ENCODE peak calls at places on chromosome 19, in seven cellular contexts. P, N, I, M, Q, U and G are unnamed samples.

GRCh38 chr19:16778796-16779411 is 50.3 kb upstream of the SIN3B start:
- DNase-seq in Q (peak; percentile 78), M (peak; percentile 67), I (peak; percentile 57), P (peak; percentile 35), N (peak; percentile 72), U (no peak), G (peak; percentile 27)

GRCh38 chr19:35257113-35257461 is 8.3 kb downstream of the LSR start:
- DNase-seq in U (peak; percentile 63), I (no peak), P (no peak), N (peak; percentile 40), Q (no peak), M (no peak), G (no peak)

GRCh38 chr19:55704494-55705245 is 29.6 kb downstream of the EPN1 start:
- DNase-seq in N (no peak), Q (no peak), P (no peak), I (no peak), U (no peak), M (no peak), G (no peak)

GRCh38 chr19:31170046-31170445 is 179.2 kb downstream of the TSHZ3 start:
- DNase-seq in M (no peak), N (no peak), P (no peak), Q (no peak), U (no peak), I (no peak), G (no peak)

GRCh38 chr19:2039959-2040646 is 10.9 kb downstream of the MKNK2 start:
- DNase-seq in U (peak; percentile 69), P (peak; percentile 23), Q (no peak), N (no peak), I (no peak), M (no peak), G (no peak)

GRCh38 chr19:53057904-53058579 is 13.5 kb downstream of the ERVV-2 start:
- DNase-seq in M (no peak), P (no peak), U (no peak), Q (peak; percentile 30), N (peak; percentile 60), I (no peak), G (no peak)

GRCh38 chr19:1298235-1298634 is 12.6 kb downstream of the EFNA2 start:
- DNase-seq in P (no peak), N (no peak), Q (no peak), M (no peak), U (no peak), I (no peak), G (no peak)

GRCh38 chr19:35509861-35510625 is 3.4 kb downstream of the DMKN start:
- DNase-seq in U (peak; percentile 83), P (peak; percentile 92), Q (peak; percentile 89), N (peak; percentile 90), I (peak; percentile 22), M (peak; percentile 94), G (peak; percentile 56)

GRCh38 chr19:47380559-47380958 is 31.4 kb downstream of the DHX34 start:
- DNase-seq in Q (no peak), M (no peak), I (no peak), P (no peak), U (no peak), N (no peak), G (no peak)

DNA sequence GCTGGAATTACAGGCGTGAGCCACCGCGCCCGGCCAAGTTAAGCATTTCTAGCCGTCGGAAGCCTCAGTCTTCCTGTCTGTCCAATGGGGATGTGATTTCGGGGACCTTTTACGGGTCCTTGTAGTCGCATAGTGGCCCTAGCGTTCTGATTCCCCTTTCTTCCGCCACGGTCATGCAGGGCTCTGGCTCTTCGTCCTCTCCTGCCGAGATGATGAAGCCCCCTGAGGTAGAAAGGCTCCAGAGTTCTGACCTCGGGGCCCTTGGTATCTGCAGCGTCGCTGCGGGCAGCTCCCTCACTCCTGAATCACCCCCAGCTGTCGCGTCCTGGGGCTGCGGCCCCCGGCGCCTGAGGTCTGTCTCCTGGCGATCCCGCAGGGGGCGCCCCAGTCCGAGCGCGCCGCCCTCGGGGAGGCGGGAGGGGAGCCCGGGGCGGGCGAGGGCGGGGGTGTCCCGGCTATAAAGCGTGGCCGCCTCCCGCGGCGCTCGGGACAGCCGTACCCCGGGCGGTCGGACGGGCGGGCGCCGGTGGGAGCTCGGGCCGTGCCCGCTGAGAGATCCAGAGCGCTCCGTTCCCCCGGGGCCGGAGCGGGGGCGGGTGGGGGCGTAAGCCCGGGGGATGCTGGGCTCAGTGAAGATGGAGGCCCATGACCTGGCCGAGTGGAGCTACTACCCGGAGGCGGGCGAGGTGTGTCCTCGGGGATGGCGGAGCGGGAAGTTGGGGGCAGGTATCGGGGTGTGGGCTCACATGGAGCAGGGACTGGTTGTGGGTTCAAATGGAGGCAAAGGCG is at the start of gene FOXA3:
- DNase-seq in M (peak; percentile 72), U (no peak), I (peak; percentile 24), N (peak; percentile 67), P (peak; percentile 58), Q (peak; percentile 39), G (peak; percentile 49)
- H3K4me1 ChIP-seq in M (no peaks in the 10 kb centered on the region), U (no peaks in the 10 kb centered on the region), I (no peaks in the 10 kb centered on the region), N (no peaks in the 10 kb centered on the region), P (peaks cover 27% of the 10 kb centered on the region), Q (no peaks in the 10 kb centered on the region), G (peaks cover 23% of the 10 kb centered on the region)

GRCh38 chr19:4889034-4889825 is 13.5 kb downstream of the ARRDC5 start:
- DNase-seq in M (no peak), N (no peak), Q (peak; percentile 99), U (no peak), I (no peak), P (no peak), G (no peak)

GRCh38 chr19:4896372-4896771 is 6.3 kb downstream of the ARRDC5 start:
- DNase-seq in P (peak; percentile 34), Q (peak; percentile 66), U (no peak), I (peak; percentile 38), N (peak; percentile 56), M (no peak), G (no peak)

GRCh38 chr19:4891066-4891465 is 11.6 kb downstream of the ARRDC5 start:
- DNase-seq in U (no peak), P (no peak), M (no peak), N (peak; percentile 57), I (no peak), Q (no peak), G (no peak)
- H3K4me1 ChIP-seq in U (no peaks in the 10 kb centered on the region), P (no peaks in the 10 kb centered on the region), M (no peaks in the 10 kb centered on the region), N (no peaks in the 10 kb centered on the region), I (no peaks in the 10 kb centered on the region), Q (peaks cover 12% of the 10 kb centered on the region), G (no peaks in the 10 kb centered on the region)

GRCh38 chr19:45785097-45785496 is 2.8 kb upstream of the DMPK start:
- DNase-seq in N (no peak), I (no peak), M (no peak), U (no peak), P (no peak), Q (no peak), G (no peak)

GRCh38 chr19:45782820-45783785 is 813 bp upstream of the DMPK start:
- DNase-seq in I (peak; percentile 75), M (no peak), U (peak; percentile 93), Q (peak; percentile 60), P (no peak), N (peak; percentile 90), G (no peak)

GRCh38 chr19:45786533-45786894 is 4.2 kb upstream of the DMPK start:
- DNase-seq in N (peak; percentile 49), U (no peak), Q (no peak), I (no peak), M (no peak), P (no peak), G (no peak)

GRCh38 chr19:45784096-45784495 is 1.8 kb upstream of the DMPK start:
- DNase-seq in P (no peak), U (no peak), Q (no peak), N (no peak), M (no peak), I (no peak), G (no peak)

DNA sequence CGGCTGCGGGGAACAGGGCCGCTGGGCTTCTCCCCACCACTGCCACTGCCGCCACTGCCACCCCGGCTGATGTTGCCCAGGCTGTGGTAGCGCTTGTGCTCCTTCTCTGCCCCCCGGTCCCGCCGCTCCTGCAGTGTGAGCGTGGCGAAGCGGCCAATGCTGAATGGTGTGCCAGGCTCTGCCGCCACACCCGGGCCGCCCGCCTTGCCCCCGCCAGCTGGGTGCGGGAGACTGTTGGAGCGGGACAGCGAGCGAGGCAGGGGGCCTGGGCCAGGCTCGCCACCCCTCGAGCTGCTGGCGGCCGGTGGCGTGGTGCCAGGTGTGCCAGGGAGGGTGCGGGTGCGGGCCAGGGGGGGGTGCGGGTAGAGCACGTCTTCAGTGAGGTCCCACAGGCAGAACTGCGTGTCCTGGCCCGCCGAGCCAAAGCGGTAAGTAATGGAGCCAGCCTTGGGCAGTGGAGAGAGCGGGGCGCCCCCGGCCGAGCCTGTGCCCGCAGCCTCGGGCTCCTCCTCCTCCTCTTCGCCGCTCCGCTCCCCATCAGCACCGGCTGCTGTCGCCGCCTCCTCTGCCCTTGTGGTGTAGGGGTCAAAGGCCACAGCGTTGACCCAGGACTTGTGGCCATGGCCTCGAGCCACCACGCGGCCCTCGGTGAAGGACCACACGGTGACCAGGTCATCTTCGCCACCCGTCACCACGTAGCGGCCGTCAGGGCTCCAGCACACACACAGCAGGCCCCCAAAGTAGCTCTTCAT is 3.7 kb upstream of the DMPK start:
- DNase-seq in Q (no peak), I (no peak), N (peak; percentile 66), M (no peak), U (no peak), P (no peak), G (no peak)
- H3K4me1 ChIP-seq in Q (peaks cover 29% of the 10 kb centered on the region), I (peaks cover 23% of the 10 kb centered on the region), N (peaks cover 3% of the 10 kb centered on the region), M (peaks cover 3% of the 10 kb centered on the region), U (no peaks in the 10 kb centered on the region), P (peaks cover 30% of the 10 kb centered on the region), G (peaks cover 7% of the 10 kb centered on the region)

GRCh38 chr19:46372901-46373572 is 26.1 kb downstream of the PPP5C start:
- DNase-seq in M (no peak), Q (peak; percentile 5), U (peak; percentile 64), P (no peak), I (no peak), N (peak; percentile 56), G (no peak)

GRCh38 chr19:46373573-46374359 is 26.9 kb downstream of the PPP5C start:
- DNase-seq in P (peak; percentile 96), I (no peak), Q (peak; percentile 95), M (no peak), N (peak; percentile 81), U (peak; percentile 87), G (no peak)

GRCh38 chr19:46378268-46378667 is 31.4 kb downstream of the PPP5C start:
- DNase-seq in U (no peak), M (no peak), Q (no peak), N (no peak), P (no peak), I (peak; percentile 80), G (no peak)

GRCh38 chr19:46374526-46375475 is 27.9 kb downstream of the PPP5C start:
- DNase-seq in Q (no peak), P (no peak), U (peak; percentile 52), N (no peak), M (no peak), I (no peak), G (no peak)

DNA sequence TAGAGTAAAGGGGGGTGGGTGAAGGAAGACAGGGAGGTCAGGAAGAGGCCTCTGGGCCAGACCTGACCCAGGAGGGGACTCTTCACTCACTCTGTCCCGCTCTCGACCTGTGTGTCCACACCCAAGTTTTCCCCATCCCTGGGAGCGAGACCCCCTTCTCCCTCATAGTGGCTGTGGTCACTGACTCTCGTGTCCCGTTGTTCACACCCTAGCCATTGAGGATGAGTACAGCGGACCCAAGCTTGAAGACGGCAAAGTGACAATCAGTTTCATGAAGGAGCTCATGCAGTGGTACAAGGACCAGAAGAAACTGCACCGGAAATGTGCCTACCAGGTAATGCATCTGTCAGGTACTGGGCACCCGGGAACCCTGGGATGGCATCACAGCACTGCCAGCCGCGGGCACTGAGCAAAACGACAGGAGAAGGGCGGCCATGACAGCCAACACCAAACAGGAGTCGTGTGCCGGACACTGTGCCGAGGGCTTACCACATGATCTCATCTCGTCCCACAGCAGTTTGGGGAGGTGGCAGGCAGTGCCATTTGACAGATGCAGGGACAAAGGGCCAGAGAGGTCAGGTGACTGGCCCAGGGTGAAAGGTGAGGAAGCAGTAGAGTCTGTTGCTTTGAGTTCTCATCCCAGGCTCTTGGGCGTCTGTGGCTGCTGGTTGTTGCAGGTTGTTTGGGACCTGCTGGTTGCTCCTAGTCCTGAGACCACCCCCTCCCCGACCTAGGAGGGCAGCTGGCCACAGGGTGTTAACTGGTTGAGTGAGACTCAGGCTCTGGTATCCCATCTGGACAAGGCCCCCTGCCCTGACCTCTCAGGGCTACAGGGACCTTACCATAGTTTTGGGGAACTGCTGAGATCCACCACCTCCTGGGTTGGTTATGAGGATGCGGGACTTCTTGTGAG is 29.6 kb downstream of the PPP5C start:
- DNase-seq in I (no peak), N (peak; percentile 39), P (no peak), Q (no peak), U (peak; percentile 61), M (peak; percentile 24), G (no peak)
- H3K4me1 ChIP-seq in I (peaks cover 21% of the 10 kb centered on the region), N (peaks cover 8% of the 10 kb centered on the region), P (peaks cover 24% of the 10 kb centered on the region), Q (peaks cover 41% of the 10 kb centered on the region), U (no peaks in the 10 kb centered on the region), M (peaks cover 6% of the 10 kb centered on the region), G (peaks cover 6% of the 10 kb centered on the region)